ENCODE peak calls at places on chromosome 19, in seven cellular contexts. A, V, H, W, S, U and Y are unnamed samples.

GRCh38 chr19:23402388-23402787 is 7.1 kb upstream of the ZNF91 start:
- DNase-seq in V (no peak), H (no peak), U (no peak), A (no peak), W (no peak), S (no peak), Y (no peak)

GRCh38 chr19:10895363-10895762 is 24.0 kb downstream of the CARM1 start:
- DNase-seq in A (no peak), W (no peak), V (no peak), S (no peak), U (no peak), H (no peak), Y (no peak)

GRCh38 chr19:3137139-3137538 is 1.3 kb downstream of the GNA15 start:
- DNase-seq in H (no peak), W (peak; percentile 36), U (no peak), A (no peak), V (no peak), S (no peak), Y (no peak)

GRCh38 chr19:8311461-8312260 is 3.5 kb upstream of the CD320 start:
- DNase-seq in S (no peak), H (no peak), V (no peak), A (peak; percentile 52), W (no peak), U (peak; percentile 3), Y (peak; percentile 46)

GRCh38 chr19:48596679-48597465 is 9.7 kb upstream of the SPACA4 start:
- DNase-seq in W (peak; percentile 7), S (no peak), V (no peak), U (no peak), A (no peak), H (no peak), Y (no peak)

GRCh38 chr19:10270616-10271394 is at the start of gene ICAM1:
- DNase-seq in S (peak; percentile 50), U (peak; percentile 43), W (peak; percentile 69), H (peak; percentile 84), A (no peak), V (peak; percentile 53), Y (peak; percentile 96)

GRCh38 chr19:13077233-13077632 is 25.4 kb downstream of the LYL1 start:
- DNase-seq in W (no peak), V (no peak), H (no peak), U (no peak), S (no peak), A (no peak), Y (no peak)

GRCh38 chr19:38142176-38143035 is 81.6 kb downstream of the DPF1 start:
- DNase-seq in A (peak; percentile 76), V (no peak), W (peak; percentile 67), H (peak; percentile 49), S (peak; percentile 38), U (peak; percentile 83), Y (no peak)

GRCh38 chr19:39211731-39212376 is 7.8 kb upstream of the SYCN start:
- DNase-seq in U (peak; percentile 22), A (no peak), W (no peak), S (no peak), V (no peak), H (no peak), Y (no peak)

GRCh38 chr19:15087182-15087581 is 5.2 kb downstream of the OR1I1 start:
- DNase-seq in A (no peak), S (no peak), W (no peak), V (no peak), U (no peak), H (no peak), Y (no peak)

GRCh38 chr19:47315125-47315821 is 5.6 kb downstream of the C5AR1 start:
- DNase-seq in S (peak; percentile 61), U (no peak), V (peak; percentile 76), W (peak; percentile 97), A (peak; percentile 78), H (peak; percentile 49), Y (no peak)

GRCh38 chr19:50803633-50804419 is 13.6 kb downstream of the ACP4 start:
- DNase-seq in V (no peak), H (no peak), S (no peak), A (no peak), W (peak; percentile 43), U (peak; percentile 30), Y (no peak)

GRCh38 chr19:35044317-35045117 is 3.0 kb downstream of the HPN start:
- DNase-seq in A (peak; percentile 65), W (peak; percentile 70), U (peak; percentile 64), V (no peak), S (no peak), H (no peak), Y (no peak)

GRCh38 chr19:10254244-10254643 is 2.2 kb downstream of the MRPL4 start:
- DNase-seq in U (no peak), W (no peak), H (no peak), A (no peak), V (no peak), S (no peak), Y (no peak)

GRCh38 chr19:45601115-45601514 is 897 bp downstream of the GPR4 start:
- DNase-seq in W (no peak), S (no peak), A (no peak), U (no peak), H (peak; percentile 72), V (no peak), Y (no peak)

GRCh38 chr19:43735957-43736356 is 18.8 kb downstream of the SMG9 start:
- DNase-seq in W (no peak), S (no peak), U (no peak), A (no peak), V (no peak), H (no peak), Y (no peak)

GRCh38 chr19:35018379-35018778 is 11.9 kb upstream of the SCN1B start:
- DNase-seq in S (no peak), A (no peak), U (no peak), V (no peak), H (no peak), W (no peak), Y (no peak)

GRCh38 chr19:35533822-35534521 is 716 bp downstream of the GAPDHS start:
- DNase-seq in A (no peak), U (no peak), S (no peak), W (peak; percentile 80), H (no peak), V (no peak), Y (peak; percentile 75)

GRCh38 chr19:1283917-1284292 is 1.8 kb upstream of the EFNA2 start:
- DNase-seq in S (no peak), H (no peak), V (no peak), A (no peak), U (no peak), W (no peak), Y (peak; percentile 73)

GRCh38 chr19:1285737-1286360 is at the start of gene EFNA2:
- DNase-seq in V (no peak), A (no peak), W (no peak), S (no peak), H (no peak), U (no peak), Y (no peak)

GRCh38 chr19:1284293-1284978 is 1.2 kb upstream of the EFNA2 start:
- DNase-seq in W (no peak), U (no peak), H (peak; percentile 5), A (no peak), S (no peak), V (no peak), Y (peak; percentile 56)

GRCh38 chr19:1286451-1286858 is 782 bp downstream of the EFNA2 start:
- DNase-seq in W (no peak), U (no peak), S (no peak), V (no peak), A (no peak), H (no peak), Y (no peak)

DNA sequence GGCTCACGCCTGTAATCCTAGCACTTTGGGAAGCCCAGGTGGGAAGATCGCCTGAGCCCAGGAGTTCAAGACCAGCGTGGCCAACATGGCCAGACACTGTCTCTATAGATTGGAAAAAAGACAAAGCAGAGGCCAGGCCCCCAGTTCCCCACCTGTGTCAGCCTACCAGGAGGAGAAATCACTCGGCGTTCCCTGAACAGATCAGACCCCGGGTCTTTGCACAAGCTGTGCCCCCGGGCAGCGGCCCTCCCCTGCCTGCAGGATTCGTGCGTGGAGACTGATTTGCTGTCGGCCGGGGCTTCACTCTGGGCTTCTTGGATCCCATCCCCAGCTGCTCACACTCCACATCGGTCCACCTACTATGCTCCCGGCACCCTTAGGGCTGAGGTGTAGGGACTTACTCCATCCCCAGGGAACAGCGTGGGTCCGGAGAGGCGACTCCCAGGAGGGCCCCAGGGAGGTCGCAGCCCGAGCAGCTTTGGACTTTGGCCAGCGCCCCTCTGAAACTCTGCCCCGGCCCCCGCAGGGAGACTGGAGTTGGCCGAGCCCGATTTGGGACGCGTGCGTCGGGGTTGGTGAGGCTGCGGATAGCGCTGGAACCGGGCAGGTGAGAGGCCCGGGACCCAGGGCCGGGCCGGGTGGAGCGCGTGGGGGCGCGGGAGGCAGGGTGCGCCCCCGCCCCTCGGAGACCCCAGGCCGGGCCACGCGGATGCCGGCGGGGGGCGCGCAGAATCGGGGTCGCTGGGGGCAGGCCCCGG is 515 bp upstream of the EFNA2 start:
- DNase-seq in A (no peak), H (no peak), S (no peak), W (no peak), V (no peak), U (peak; percentile 38), Y (peak; percentile 72)
- H3K4me3 ChIP-seq in A (peak overlapping the region; percentile 15), H (no peak overlapping the region), S (no peak overlapping the region), W (no peak overlapping the region), V (no peak overlapping the region), U (peak overlapping the region; percentile 44), Y (no peak overlapping the region)

DNA sequence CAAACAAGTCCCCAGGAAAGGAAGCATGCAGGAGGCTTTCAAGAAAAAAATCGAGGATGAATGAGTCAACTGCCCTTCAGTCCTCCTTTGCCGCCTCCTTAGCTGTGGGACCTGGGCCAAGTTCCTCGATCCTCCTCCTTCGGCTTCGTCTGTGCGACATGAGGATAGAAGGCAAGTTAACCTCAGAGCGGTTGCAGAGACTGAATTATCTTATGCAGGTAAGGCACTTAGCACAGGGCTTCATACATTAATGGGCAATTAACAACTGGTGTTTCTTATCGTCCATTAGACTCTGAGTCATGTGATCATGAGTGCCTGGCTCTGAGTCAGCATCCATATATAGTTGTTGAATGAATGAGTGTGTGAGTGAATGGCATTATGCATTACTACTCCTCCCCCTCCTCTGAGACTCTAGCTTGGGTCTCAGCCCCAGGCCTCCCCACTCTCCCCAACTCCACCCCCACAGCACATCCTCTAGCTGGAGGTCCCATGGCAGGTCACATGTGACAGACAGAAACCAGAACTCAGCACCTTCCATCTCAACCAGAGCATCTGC is 1.6 kb upstream of the TTC9B start:
- DNase-seq in W (peak; percentile 76), U (no peak), S (no peak), V (peak; percentile 56), H (no peak), A (peak; percentile 61), Y (no peak)
- H3K4me3 ChIP-seq in W (no peak overlapping the region), U (no peak overlapping the region), S (no peak overlapping the region), V (peak overlapping the region; percentile 48), H (no peak overlapping the region), A (no peak overlapping the region), Y (no peak overlapping the region)

DNA sequence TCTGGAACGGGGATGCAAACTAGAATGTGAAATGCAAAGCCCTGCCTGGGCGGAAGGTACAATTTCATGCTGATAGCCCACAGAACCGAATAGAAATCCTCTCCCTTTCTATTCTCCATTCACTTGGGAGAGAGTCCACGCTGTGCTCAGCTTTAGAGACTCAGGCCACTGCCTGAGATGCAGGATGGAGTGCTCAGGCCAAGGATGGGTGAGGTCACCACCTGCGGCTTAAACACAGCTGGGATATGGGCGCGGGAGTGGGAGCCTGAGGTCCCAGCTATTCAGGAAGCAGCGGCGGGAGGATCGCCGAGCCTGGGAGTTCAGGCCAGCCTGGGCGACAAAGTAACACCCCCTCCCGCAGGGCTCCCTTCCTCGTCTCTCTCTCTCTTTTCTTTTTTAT is 446 bp upstream of the ZNF83 start:
- DNase-seq in V (no peak), A (no peak), S (no peak), W (peak; percentile 72), U (no peak), H (peak; percentile 17), Y (peak; percentile 82)
- H3K4me3 ChIP-seq in V (peak overlapping the region; percentile 95), A (peak overlapping the region; percentile 58), S (peak overlapping the region; percentile 62), W (peak overlapping the region; percentile 77), U (no peak overlapping the region), H (peak overlapping the region; percentile 82), Y (peak overlapping the region; percentile 93)

GRCh38 chr19:18847516-18848463 is 16.0 kb downstream of the UPF1 start:
- DNase-seq in S (no peak), H (no peak), A (peak; percentile 35), W (peak; percentile 96), U (no peak), V (no peak), Y (peak; percentile 83)
- H3K4me3 ChIP-seq in S (no peak overlapping the region), H (peak overlapping the region; percentile 7), A (no peak overlapping the region), W (peak overlapping the region; percentile 42), U (no peak overlapping the region), V (no peak overlapping the region), Y (no peak overlapping the region)